ENCODE peak calls at places on chromosomes 16 and 17, in nine cellular contexts. G, N, I, B, L, S, A, V and P are unnamed samples.

GRCh38 chr17:8488931-8489330 is 53.2 kb downstream of the NDEL1 start:
- DNase-seq in G (peak; percentile 98), N (peak; percentile 48), I (no peak), B (no peak), L (peak; percentile 79), S (no peak), A (peak; percentile 88), V (no peak), P (peak; percentile 44)

GRCh38 chr17:7580631-7581554 is 1.5 kb downstream of the CD68 start:
- DNase-seq in G (no peak), N (no peak), I (no peak), B (no peak), L (peak; percentile 60), S (no peak), A (no peak), V (no peak), P (no peak)

GRCh38 chr17:77392376-77393273 is 251.9 kb downstream of the SEC14L1 start:
- DNase-seq in G (no peak), N (peak; percentile 69), I (peak; percentile 84), B (no peak), L (no peak), S (peak; percentile 83), A (no peak), V (no peak), P (no peak)

GRCh38 chr17:79042421-79043190 is 18.6 kb downstream of the C1QTNF1 start:
- DNase-seq in G (no peak), N (peak; percentile 69), I (peak; percentile 83), B (peak; percentile 51), L (peak; percentile 67), S (peak; percentile 86), A (no peak), V (peak; percentile 79), P (no peak)

GRCh38 chr16:84841787-84842300 is 22.1 kb downstream of the CRISPLD2 start:
- DNase-seq in G (no peak), N (no peak), I (peak; percentile 79), B (peak; percentile 71), L (peak; percentile 75), S (peak; percentile 77), A (no peak), V (peak; percentile 87), P (peak; percentile 51)

GRCh38 chr17:21211825-21212479 is 2.0 kb downstream of the TMEM11 start:
- DNase-seq in G (no peak), N (no peak), I (peak; percentile 57), B (no peak), L (peak; percentile 62), S (peak; percentile 52), A (no peak), V (no peak), P (no peak)

GRCh38 chr17:75317671-75318070 is 28.4 kb upstream of the SLC25A19 start:
- DNase-seq in G (no peak), N (no peak), I (no peak), B (no peak), L (no peak), S (peak; percentile 47), A (no peak), V (no peak), P (no peak)

GRCh38 chr16:29806641-29807425 is 504 bp downstream of the MAZ start:
- DNase-seq in G (peak; percentile 48), N (peak; percentile 63), I (peak; percentile 73), B (no peak), L (no peak), S (peak; percentile 62), A (no peak), V (peak; percentile 29), P (no peak)

GRCh38 chr16:88290850-88291830 is 91.6 kb upstream of the ZNF469 start:
- DNase-seq in G (no peak), N (peak; percentile 2), I (peak; percentile 32), B (no peak), L (no peak), S (no peak), A (no peak), V (no peak), P (no peak)

GRCh38 chr17:30236807-30237206 is 1.3 kb upstream of the SLC6A4 start:
- DNase-seq in G (peak; percentile 27), N (peak; percentile 49), I (peak; percentile 84), B (peak; percentile 56), L (peak; percentile 60), S (peak; percentile 37), A (no peak), V (peak; percentile 29), P (no peak)

GRCh38 chr17:30238387-30239088 is 3.0 kb upstream of the SLC6A4 start:
- DNase-seq in G (no peak), N (no peak), I (no peak), B (no peak), L (no peak), S (no peak), A (no peak), V (no peak), P (no peak)

GRCh38 chr17:30238003-30238344 is 2.5 kb upstream of the SLC6A4 start:
- DNase-seq in G (no peak), N (no peak), I (no peak), B (no peak), L (no peak), S (no peak), A (no peak), V (no peak), P (no peak)

GRCh38 chr17:30236297-30236624 is 764 bp upstream of the SLC6A4 start:
- DNase-seq in G (no peak), N (no peak), I (no peak), B (no peak), L (no peak), S (no peak), A (no peak), V (no peak), P (no peak)

GRCh38 chr17:30237296-30238002 is 2.0 kb upstream of the SLC6A4 start:
- DNase-seq in G (no peak), N (no peak), I (no peak), B (no peak), L (no peak), S (no peak), A (no peak), V (no peak), P (no peak)
- H3K4me3 ChIP-seq in G (no peak overlapping the region), N (no peak overlapping the region), I (no peak overlapping the region), B (peak overlapping the region; percentile 1), L (no peak overlapping the region), S (no peak overlapping the region), A (no peak overlapping the region), V (no peak overlapping the region), P (no peak overlapping the region)

GRCh38 chr16:27175888-27176287 is 27.4 kb upstream of the KDM8 start:
- DNase-seq in G (no peak), N (no peak), I (no peak), B (no peak), L (no peak), S (no peak), A (no peak), V (no peak), P (no peak)

GRCh38 chr16:27179500-27180072 is 23.7 kb upstream of the KDM8 start:
- DNase-seq in G (peak; percentile 42), N (peak; percentile 89), I (peak; percentile 87), B (peak; percentile 79), L (peak; percentile 66), S (peak; percentile 93), A (no peak), V (peak; percentile 57), P (peak; percentile 15)

GRCh38 chr16:27177031-27177774 is 26.1 kb upstream of the KDM8 start:
- DNase-seq in G (peak; percentile 88), N (no peak), I (no peak), B (no peak), L (peak; percentile 81), S (no peak), A (peak; percentile 31), V (no peak), P (no peak)

DNA sequence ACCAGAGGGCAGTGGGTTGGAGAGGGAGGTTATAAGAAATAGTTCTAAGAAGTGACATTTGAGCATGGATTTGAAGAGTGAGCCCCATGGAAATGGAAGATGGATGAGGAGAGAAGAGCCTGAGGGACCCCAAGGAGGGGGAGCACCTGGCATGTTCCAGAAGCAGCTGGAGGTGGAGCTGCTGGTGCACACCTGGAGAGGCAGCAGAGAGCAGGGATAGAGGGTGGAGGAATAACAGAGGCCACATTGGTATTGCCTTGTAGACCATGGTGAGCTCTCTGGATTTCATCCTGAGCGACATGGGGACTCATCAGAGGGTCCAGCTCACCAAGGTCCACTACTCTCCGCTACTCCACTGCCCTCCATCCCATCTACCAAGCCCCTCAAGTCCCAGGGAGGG is 22.3 kb upstream of the KDM8 start:
- DNase-seq in G (no peak), N (no peak), I (no peak), B (no peak), L (no peak), S (no peak), A (no peak), V (no peak), P (no peak)
- TF ChIP-seq CTCF in G (no peak), N (no peak), I (peak; percentile 17), B (no peak), L (peak; percentile 37), S (no peak), A (no peak), V (no peak), P (no peak)

DNA sequence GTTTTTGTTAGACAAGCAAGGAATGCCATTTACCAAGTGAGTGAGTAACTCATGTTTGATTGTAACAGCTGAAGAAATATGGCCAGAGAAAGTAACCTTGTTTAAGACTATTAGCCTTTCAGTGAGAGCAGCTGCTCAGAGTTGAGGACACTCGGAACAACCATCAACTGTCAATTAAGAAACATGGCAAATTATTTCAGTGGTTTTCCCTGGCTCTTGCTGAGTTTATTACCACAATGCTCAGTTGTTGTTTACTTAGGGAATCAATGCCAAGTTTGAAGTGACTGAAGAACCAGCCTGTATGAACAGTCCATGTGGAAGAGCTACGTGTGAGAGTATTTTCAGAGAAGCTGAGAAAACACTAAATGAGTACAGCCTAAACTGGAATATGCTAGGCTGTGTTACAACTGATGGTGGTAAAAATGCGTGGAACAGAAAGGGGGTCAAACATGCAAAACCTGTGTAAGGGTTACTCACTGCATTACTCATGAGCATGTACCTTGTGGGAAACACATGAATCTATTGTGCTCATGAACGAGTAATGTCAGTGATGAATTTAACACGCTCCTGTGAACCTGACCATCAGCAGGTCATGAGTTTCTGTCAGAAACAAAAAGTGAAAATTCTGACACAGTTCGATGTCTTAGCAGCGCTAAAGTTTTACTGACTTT is 33.7 kb downstream of the GNA13 start:
- DNase-seq in G (peak; percentile 87), N (no peak), I (no peak), B (no peak), L (peak; percentile 97), S (no peak), A (peak; percentile 7), V (no peak), P (peak; percentile 95)
- H3K4me3 ChIP-seq in G (no peak overlapping the region), N (no peak overlapping the region), I (no peak overlapping the region), B (no peak overlapping the region), L (peak overlapping the region; percentile 19), S (no peak overlapping the region), A (no peak overlapping the region), V (no peak overlapping the region), P (peak overlapping the region; percentile 10)

GRCh38 chr17:63774141-63774981 is at the start of gene DDX42:
- DNase-seq in G (peak; percentile 68), N (peak; percentile 90), I (peak; percentile 94), B (peak; percentile 91), L (peak; percentile 58), S (peak; percentile 92), A (no peak), V (peak; percentile 86), P (no peak)
- TF ChIP-seq CTCF in G (peak; percentile 10), N (peak; percentile 17), I (no peak), B (no peak), L (peak; percentile 17), S (no peak), A (no peak), V (no peak), P (peak; percentile 10)